ENCODE peak calls at places on chromosome 19, in seven cellular contexts. V is CD4-positive, alpha-beta T cell; R is psoas muscle; O is GM12865; W is cardiac fibroblast; P is PC-9; T is transverse colon. E is an unnamed sample.

GRCh38 chr19:18760440-18761383 is 30.4 kb downstream of the COMP start:
- DNase-seq in V (no peak), R (no peak), O (no peak), W (no peak), P (no peak), T (no peak), E (no peak)

GRCh38 chr19:13859361-13859880 is 17.5 kb upstream of the NANOS3 start:
- DNase-seq in V (no peak), R (no peak), O (no peak), W (peak; percentile 60), P (peak; percentile 34), T (no peak), E (no peak)

GRCh38 chr19:47239610-47240296 is 8.8 kb upstream of the BBC3 start:
- DNase-seq in V (peak; percentile 59), R (peak; percentile 65), O (peak; percentile 46), W (peak; percentile 19), P (no peak), T (peak; percentile 59), E (peak; percentile 77)

GRCh38 chr19:36215276-36216171 is 618 bp downstream of the ZNF146 start:
- DNase-seq in V (no peak), R (no peak), O (peak; percentile 40), W (peak; percentile 63), P (no peak), T (peak; percentile 9), E (no peak)

GRCh38 chr19:47514151-47514868 is 553 bp downstream of the NAPA start:
- DNase-seq in V (no peak), R (peak; percentile 64), O (no peak), W (no peak), P (no peak), T (peak; percentile 22), E (no peak)

GRCh38 chr19:16861875-16862274 is 26.9 kb upstream of the F2RL3 start:
- DNase-seq in V (no peak), R (no peak), O (no peak), W (no peak), P (no peak), T (no peak), E (no peak)

GRCh38 chr19:40245506-40246128 is 19.1 kb upstream of the CCNP start:
- DNase-seq in V (no peak), R (no peak), O (no peak), W (no peak), P (no peak), T (no peak), E (no peak)

GRCh38 chr19:13297023-13297422 is 146.8 kb downstream of the IER2 start:
- DNase-seq in V (no peak), R (no peak), O (no peak), W (no peak), P (no peak), T (no peak), E (no peak)

GRCh38 chr19:9835507-9835949 is 410 bp downstream of the PIN1 start:
- DNase-seq in V (no peak), R (no peak), O (no peak), W (no peak), P (no peak), T (peak; percentile 20), E (no peak)

GRCh38 chr19:9834302-9834725 is 804 bp upstream of the PIN1 start:
- DNase-seq in V (no peak), R (no peak), O (no peak), W (no peak), P (no peak), T (no peak), E (no peak)

GRCh38 chr19:9838324-9838723 is 3.2 kb downstream of the PIN1 start:
- DNase-seq in V (no peak), R (no peak), O (no peak), W (no peak), P (no peak), T (no peak), E (no peak)

GRCh38 chr19:9836021-9836420 is 903 bp downstream of the PIN1 start:
- DNase-seq in V (no peak), R (no peak), O (peak; percentile 18), W (peak; percentile 36), P (no peak), T (no peak), E (no peak)

GRCh38 chr19:9834726-9835506 is at the start of gene PIN1:
- DNase-seq in V (peak; percentile 99), R (peak; percentile 99), O (peak; percentile 99), W (peak; percentile 99), P (peak; percentile 96), T (peak; percentile 100), E (peak; percentile 97)
- TF ChIP-seq CTCF in V (peak; percentile 43), R (peak; percentile 64), O (peak; percentile 47), W (no peak), P (peak; percentile 59), T (peak; percentile 59), E (no peak)

GRCh38 chr19:45424191-45425058 is 708 bp upstream of the ERCC1 start:
- DNase-seq in V (no peak), R (peak; percentile 86), O (peak; percentile 80), W (peak; percentile 98), P (peak; percentile 99), T (peak; percentile 75), E (peak; percentile 87)

GRCh38 chr19:45423033-45423588 is 606 bp downstream of the ERCC1 start:
- DNase-seq in V (no peak), R (no peak), O (no peak), W (no peak), P (no peak), T (peak; percentile 99), E (no peak)

GRCh38 chr19:45423589-45424190 is at the start of gene ERCC1:
- DNase-seq in V (peak; percentile 73), R (peak; percentile 95), O (peak; percentile 98), W (peak; percentile 97), P (peak; percentile 97), T (no peak), E (peak; percentile 99)

DNA sequence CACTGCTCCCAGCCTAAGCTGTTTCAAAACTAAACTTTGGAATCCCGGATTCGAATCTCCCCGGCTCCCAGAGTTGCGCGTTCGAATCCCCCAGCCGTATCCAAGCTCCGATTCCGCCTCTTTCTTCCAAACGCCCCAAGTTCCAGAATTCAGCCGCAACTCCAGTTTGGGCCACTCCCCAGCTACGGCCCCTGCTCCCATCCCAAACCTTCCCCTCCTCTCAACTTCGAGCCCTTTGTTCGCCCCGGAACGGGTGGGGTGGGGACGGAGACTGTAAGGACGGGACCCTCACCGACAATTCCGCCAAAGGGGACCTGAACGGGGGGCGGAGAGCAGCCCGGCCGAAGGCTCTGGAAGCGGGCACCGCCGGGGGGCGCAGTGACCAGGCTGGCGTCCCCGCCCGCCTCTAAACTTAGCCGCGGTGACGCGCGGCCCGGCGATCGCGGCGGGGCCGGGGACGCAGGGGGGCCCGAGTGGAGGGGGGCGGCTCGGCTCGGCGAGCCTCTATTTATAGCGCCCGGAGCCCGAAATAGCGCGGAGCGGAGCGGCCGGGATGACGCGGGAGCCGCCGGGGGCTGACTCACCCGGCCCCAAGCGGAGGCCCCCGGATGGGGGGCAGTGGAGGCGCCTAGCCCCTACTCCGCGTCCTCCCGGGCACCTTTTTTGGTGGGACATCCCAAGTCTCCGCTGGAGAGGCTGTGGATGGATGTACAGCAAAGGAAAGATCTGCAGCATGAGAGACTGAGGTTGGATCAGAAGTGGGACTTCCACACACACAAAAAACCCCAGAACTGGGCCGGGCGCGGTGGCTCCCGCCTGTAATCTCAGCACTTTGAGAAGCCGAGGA is 4.9 kb upstream of the ERCC1 start:
- DNase-seq in V (no peak), R (peak; percentile 92), O (no peak), W (peak; percentile 62), P (no peak), T (peak; percentile 52), E (peak; percentile 58)
- TF ChIP-seq CTCF in V (no peak), R (peak; percentile 50), O (peak; percentile 40), W (no peak), P (no peak), T (peak; percentile 28), E (peak; percentile 69)

GRCh38 chr19:49686503-49687088 is 2.8 kb upstream of the ADM5 start:
- DNase-seq in V (no peak), R (no peak), O (no peak), W (no peak), P (no peak), T (no peak), E (no peak)

GRCh38 chr19:49688531-49689132 is 762 bp upstream of the ADM5 start:
- DNase-seq in V (no peak), R (no peak), O (peak; percentile 22), W (no peak), P (no peak), T (no peak), E (no peak)

GRCh38 chr19:49685845-49686332 is 3.5 kb upstream of the ADM5 start:
- DNase-seq in V (no peak), R (no peak), O (no peak), W (no peak), P (no peak), T (no peak), E (no peak)

GRCh38 chr19:49687566-49688316 is 1.7 kb upstream of the ADM5 start:
- DNase-seq in V (no peak), R (no peak), O (no peak), W (peak; percentile 51), P (no peak), T (no peak), E (no peak)

DNA sequence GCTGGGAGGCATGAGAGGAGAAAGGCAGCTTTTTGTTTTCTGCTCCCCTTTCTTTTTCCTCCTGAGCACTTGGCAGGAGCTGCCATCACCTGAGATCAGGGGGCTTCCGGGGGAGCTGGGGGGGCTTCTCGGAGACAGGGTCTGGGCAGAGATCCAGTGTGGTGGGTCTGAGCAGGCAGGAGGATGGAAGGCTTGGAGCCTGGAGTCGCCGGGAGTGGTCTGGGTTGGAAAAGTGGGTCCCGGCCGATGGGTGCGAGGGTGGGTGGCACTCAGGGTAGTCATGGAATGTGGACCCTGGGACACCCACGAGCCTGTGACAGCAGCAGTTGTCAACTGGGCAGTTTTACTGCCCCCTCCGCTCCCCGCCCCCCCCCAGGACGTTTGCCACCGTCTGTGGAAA is 2.2 kb upstream of the ADM5 start:
- DNase-seq in V (no peak), R (no peak), O (no peak), W (no peak), P (no peak), T (no peak), E (no peak)
- TF ChIP-seq CTCF in V (no peak), R (no peak), O (no peak), W (no peak), P (no peak), T (no peak), E (no peak)

GRCh38 chr19:55462722-55463121 is 1.3 kb upstream of the ISOC2 start:
- DNase-seq in V (no peak), R (no peak), O (no peak), W (no peak), P (no peak), T (no peak), E (no peak)

GRCh38 chr19:55460670-55461258 is 678 bp downstream of the ISOC2 start:
- DNase-seq in V (no peak), R (peak; percentile 91), O (peak; percentile 70), W (peak; percentile 83), P (peak; percentile 53), T (peak; percentile 86), E (peak; percentile 66)

GRCh38 chr19:55459950-55460657 is 1.3 kb downstream of the ISOC2 start:
- DNase-seq in V (no peak), R (no peak), O (no peak), W (peak; percentile 46), P (no peak), T (no peak), E (no peak)

GRCh38 chr19:55461974-55462628 is 659 bp upstream of the ISOC2 start:
- DNase-seq in V (no peak), R (no peak), O (peak; percentile 44), W (peak; percentile 52), P (no peak), T (no peak), E (no peak)

DNA sequence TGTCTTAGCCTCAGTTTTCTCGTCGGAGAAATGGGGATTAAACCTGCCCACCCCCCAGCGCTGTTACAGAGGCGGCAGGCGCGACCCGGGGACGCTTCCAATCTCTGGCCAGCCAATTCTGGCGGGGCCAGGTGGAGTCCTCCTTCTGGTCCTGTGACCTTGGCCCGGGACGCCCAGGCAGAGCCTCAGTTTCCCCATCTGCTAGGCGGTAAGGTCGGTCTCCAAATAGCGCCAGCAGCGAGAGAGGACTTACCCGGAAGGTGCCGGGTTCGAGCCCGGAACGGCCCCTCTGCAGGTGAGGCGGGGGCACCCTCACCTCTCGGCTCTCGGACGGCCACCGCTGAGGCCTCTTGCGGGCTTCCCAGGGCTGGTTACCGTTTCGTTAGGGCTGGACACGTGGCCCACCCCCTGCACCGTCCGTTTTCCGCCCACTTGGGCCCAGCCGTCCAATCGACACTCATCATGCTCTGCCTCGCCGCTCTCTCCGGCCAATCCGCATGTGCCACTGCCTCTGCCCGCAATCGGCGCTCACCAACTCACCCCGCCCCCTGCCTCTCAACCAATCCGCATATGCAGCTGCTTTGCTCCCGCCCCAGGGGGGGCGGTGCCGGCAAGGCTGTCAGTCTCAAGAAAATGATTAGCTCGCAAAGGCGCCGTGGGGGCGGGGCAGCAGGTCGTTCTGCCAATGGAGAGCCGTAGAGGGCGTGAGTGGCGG is at the start of gene ISOC2:
- DNase-seq in V (peak; percentile 100), R (peak; percentile 100), O (peak; percentile 100), W (peak; percentile 100), P (peak; percentile 99), T (peak; percentile 100), E (peak; percentile 100)
- TF ChIP-seq CTCF in V (no peak), R (no peak), O (no peak), W (no peak), P (no peak), T (no peak), E (no peak)